ENCODE peak calls at places on chromosome 20, in four cellular contexts. X is choroid plexus epithelial cell, J is aorta, N is upper lobe of right lung. Y is an unnamed sample.

GRCh38 chr20:13800728-13801134 is 15.9 kb downstream of the NDUFAF5 start:
- DNase-seq in X (peak), J (peak), N (peak), Y (peak)

GRCh38 chr20:25056601-25057233 is 1.2 kb downstream of the ACSS1 start:
- DNase-seq in X (no peak), J (peak), N (no peak), Y (no peak)

GRCh38 chr20:2692886-2693285 is 306 bp downstream of the EBF4 start:
- DNase-seq in X (no peak), J (peak), N (no peak), Y (no peak)

GRCh38 chr20:54063998-54064676 is 6.3 kb downstream of the BCAS1 start:
- DNase-seq in X (no peak), J (no peak), N (no peak), Y (no peak)

GRCh38 chr20:46433051-46433450 is 26.6 kb upstream of the ELMO2 start:
- DNase-seq in X (no peak), J (no peak), N (no peak), Y (no peak)

GRCh38 chr20:50089787-50090177 is 23.2 kb downstream of the UBE2V1 start:
- DNase-seq in X (no peak), J (no peak), N (no peak), Y (no peak)

GRCh38 chr20:2914160-2914559 is 40.9 kb downstream of the PTPRA start:
- DNase-seq in X (peak), J (no peak), N (no peak), Y (peak)

GRCh38 chr20:61299613-61300012 is 47.6 kb downstream of the CDH4 start:
- DNase-seq in X (no peak), J (no peak), N (no peak), Y (no peak)

GRCh38 chr20:2210646-2211556 is 84.9 kb upstream of the TGM3 start:
- DNase-seq in X (peak), J (no peak), N (no peak), Y (peak)

GRCh38 chr20:36496707-36497669 is 44.3 kb upstream of the MYL9 start:
- DNase-seq in X (no peak), J (no peak), N (no peak), Y (no peak)

GRCh38 chr20:4997207-4997606 is 4.1 kb downstream of the SLC23A2 start:
- DNase-seq in X (no peak), J (no peak), N (no peak), Y (no peak)

GRCh38 chr20:24158271-24158670 is 169.7 kb upstream of the GGTLC1 start:
- DNase-seq in X (no peak), J (no peak), N (no peak), Y (no peak)

GRCh38 chr20:52972190-52972937 is at the start of gene TSHZ2:
- DNase-seq in X (peak), J (peak), N (no peak), Y (peak)

GRCh38 chr20:48282591-48283228 is 497.4 kb upstream of the SULF2 start:
- DNase-seq in X (no peak), J (no peak), N (no peak), Y (no peak)